ENCODE peak calls at places on chromosome 6, in nine cellular contexts. One of them, this sample, is unnamed.

GRCh38 chr6:63787021-63787420 is 151.4 kb downstream of the PHF3 start:
- DNase-seq in stromal cell of bone marrow: no peak
- DNase-seq in iPS DF 6.9: no peak
- DNase-seq in bronchial epithelial cell: peak; percentile 21
- DNase-seq in right cardiac atrium: no peak
- DNase-seq in activated CD4-positive, alpha-beta T cell treated with anti-CD3 and anti-CD28 coated beads, Interleukin-2, amount 10 ng/mL, durations not matched to agents 7 days and 5 days: no peak
- DNase-seq in MM.1S: no peak
- DNase-seq in H9: no peak
- DNase-seq in nephron progenitor cell: no peak
- DNase-seq in this sample: no peak

GRCh38 chr6:25717856-25718740 is 36.4 kb upstream of the SLC17A4 start:
- DNase-seq in stromal cell of bone marrow: peak; percentile 21
- DNase-seq in iPS DF 6.9: no peak
- DNase-seq in bronchial epithelial cell: peak; percentile 32
- DNase-seq in right cardiac atrium: no peak
- DNase-seq in activated CD4-positive, alpha-beta T cell treated with anti-CD3 and anti-CD28 coated beads, Interleukin-2, amount 10 ng/mL, durations not matched to agents 7 days and 5 days: no peak
- DNase-seq in MM.1S: peak; percentile 48
- DNase-seq in H9: no peak
- DNase-seq in nephron progenitor cell: no peak
- DNase-seq in this sample: no peak

GRCh38 chr6:106519460-106520394 is 109.6 kb downstream of the RTN4IP1 start:
- DNase-seq in stromal cell of bone marrow: peak; percentile 85
- DNase-seq in iPS DF 6.9: no peak
- DNase-seq in bronchial epithelial cell: peak; percentile 90
- DNase-seq in right cardiac atrium: peak; percentile 52
- DNase-seq in activated CD4-positive, alpha-beta T cell treated with anti-CD3 and anti-CD28 coated beads, Interleukin-2, amount 10 ng/mL, durations not matched to agents 7 days and 5 days: peak; percentile 83
- DNase-seq in MM.1S: no peak
- DNase-seq in H9: no peak
- DNase-seq in nephron progenitor cell: no peak
- DNase-seq in this sample: peak; percentile 86

GRCh38 chr6:99587792-99588191 is 18.8 kb upstream of the PRDM13 start:
- DNase-seq in stromal cell of bone marrow: no peak
- DNase-seq in iPS DF 6.9: no peak
- DNase-seq in bronchial epithelial cell: no peak
- DNase-seq in right cardiac atrium: no peak
- DNase-seq in activated CD4-positive, alpha-beta T cell treated with anti-CD3 and anti-CD28 coated beads, Interleukin-2, amount 10 ng/mL, durations not matched to agents 7 days and 5 days: no peak
- DNase-seq in MM.1S: no peak
- DNase-seq in H9: no peak
- DNase-seq in nephron progenitor cell: no peak
- DNase-seq in this sample: no peak

GRCh38 chr6:501891-502601 is 110.5 kb downstream of the IRF4 start:
- DNase-seq in stromal cell of bone marrow: no peak
- DNase-seq in iPS DF 6.9: no peak
- DNase-seq in bronchial epithelial cell: no peak
- DNase-seq in right cardiac atrium: peak; percentile 39
- DNase-seq in activated CD4-positive, alpha-beta T cell treated with anti-CD3 and anti-CD28 coated beads, Interleukin-2, amount 10 ng/mL, durations not matched to agents 7 days and 5 days: peak; percentile 68
- DNase-seq in MM.1S: peak; percentile 8
- DNase-seq in H9: no peak
- DNase-seq in nephron progenitor cell: no peak
- DNase-seq in this sample: peak; percentile 51

GRCh38 chr6:55199239-55199638 is 24.9 kb downstream of the HCRTR2 start:
- DNase-seq in stromal cell of bone marrow: no peak
- DNase-seq in iPS DF 6.9: no peak
- DNase-seq in bronchial epithelial cell: no peak
- DNase-seq in right cardiac atrium: no peak
- DNase-seq in activated CD4-positive, alpha-beta T cell treated with anti-CD3 and anti-CD28 coated beads, Interleukin-2, amount 10 ng/mL, durations not matched to agents 7 days and 5 days: no peak
- DNase-seq in MM.1S: no peak
- DNase-seq in H9: no peak
- DNase-seq in nephron progenitor cell: no peak
- DNase-seq in this sample: no peak

GRCh38 chr6:144170044-144170443 is 19.7 kb downstream of the STX11 start:
- DNase-seq in stromal cell of bone marrow: no peak
- DNase-seq in iPS DF 6.9: no peak
- DNase-seq in bronchial epithelial cell: no peak
- DNase-seq in right cardiac atrium: no peak
- DNase-seq in activated CD4-positive, alpha-beta T cell treated with anti-CD3 and anti-CD28 coated beads, Interleukin-2, amount 10 ng/mL, durations not matched to agents 7 days and 5 days: no peak
- DNase-seq in MM.1S: no peak
- DNase-seq in H9: no peak
- DNase-seq in nephron progenitor cell: no peak
- DNase-seq in this sample: no peak

GRCh38 chr6:166514196-166514595 is 72.3 kb downstream of the RAMACL start:
- DNase-seq in stromal cell of bone marrow: no peak
- DNase-seq in iPS DF 6.9: no peak
- DNase-seq in bronchial epithelial cell: no peak
- DNase-seq in right cardiac atrium: no peak
- DNase-seq in activated CD4-positive, alpha-beta T cell treated with anti-CD3 and anti-CD28 coated beads, Interleukin-2, amount 10 ng/mL, durations not matched to agents 7 days and 5 days: no peak
- DNase-seq in MM.1S: no peak
- DNase-seq in H9: peak; percentile 51
- DNase-seq in nephron progenitor cell: no peak
- DNase-seq in this sample: no peak

GRCh38 chr6:160275511-160276003 is 16.9 kb upstream of the SLC22A2 start:
- DNase-seq in stromal cell of bone marrow: no peak
- DNase-seq in iPS DF 6.9: no peak
- DNase-seq in bronchial epithelial cell: no peak
- DNase-seq in right cardiac atrium: peak; percentile 47
- DNase-seq in activated CD4-positive, alpha-beta T cell treated with anti-CD3 and anti-CD28 coated beads, Interleukin-2, amount 10 ng/mL, durations not matched to agents 7 days and 5 days: no peak
- DNase-seq in MM.1S: no peak
- DNase-seq in H9: no peak
- DNase-seq in nephron progenitor cell: no peak
- DNase-seq in this sample: no peak

GRCh38 chr6:44177691-44178423 is 19.2 kb downstream of the CAPN11 start:
- DNase-seq in stromal cell of bone marrow: peak; percentile 75
- DNase-seq in iPS DF 6.9: no peak
- DNase-seq in bronchial epithelial cell: peak; percentile 32
- DNase-seq in right cardiac atrium: peak; percentile 96
- DNase-seq in activated CD4-positive, alpha-beta T cell treated with anti-CD3 and anti-CD28 coated beads, Interleukin-2, amount 10 ng/mL, durations not matched to agents 7 days and 5 days: no peak
- DNase-seq in MM.1S: no peak
- DNase-seq in H9: no peak
- DNase-seq in nephron progenitor cell: no peak
- DNase-seq in this sample: no peak

GRCh38 chr6:43916924-43917877 is 147.2 kb downstream of the VEGFA start:
- DNase-seq in stromal cell of bone marrow: peak; percentile 64
- DNase-seq in iPS DF 6.9: no peak
- DNase-seq in bronchial epithelial cell: no peak
- DNase-seq in right cardiac atrium: peak; percentile 70
- DNase-seq in activated CD4-positive, alpha-beta T cell treated with anti-CD3 and anti-CD28 coated beads, Interleukin-2, amount 10 ng/mL, durations not matched to agents 7 days and 5 days: no peak
- DNase-seq in MM.1S: no peak
- DNase-seq in H9: no peak
- DNase-seq in nephron progenitor cell: no peak
- DNase-seq in this sample: no peak

GRCh38 chr6:13827038-13827437 is 12.7 kb upstream of the MCUR1 start:
- DNase-seq in stromal cell of bone marrow: no peak
- DNase-seq in iPS DF 6.9: no peak
- DNase-seq in bronchial epithelial cell: no peak
- DNase-seq in right cardiac atrium: no peak
- DNase-seq in activated CD4-positive, alpha-beta T cell treated with anti-CD3 and anti-CD28 coated beads, Interleukin-2, amount 10 ng/mL, durations not matched to agents 7 days and 5 days: no peak
- DNase-seq in MM.1S: no peak
- DNase-seq in H9: no peak
- DNase-seq in nephron progenitor cell: no peak
- DNase-seq in this sample: no peak

GRCh38 chr6:112951829-112952228 is 604.7 kb downstream of the RFPL4B start:
- DNase-seq in stromal cell of bone marrow: no peak
- DNase-seq in iPS DF 6.9: no peak
- DNase-seq in bronchial epithelial cell: peak; percentile 45
- DNase-seq in right cardiac atrium: no peak
- DNase-seq in activated CD4-positive, alpha-beta T cell treated with anti-CD3 and anti-CD28 coated beads, Interleukin-2, amount 10 ng/mL, durations not matched to agents 7 days and 5 days: no peak
- DNase-seq in MM.1S: no peak
- DNase-seq in H9: no peak
- DNase-seq in nephron progenitor cell: no peak
- DNase-seq in this sample: no peak

GRCh38 chr6:131877999-131878789 is 70.4 kb downstream of the ENPP1 start:
- DNase-seq in stromal cell of bone marrow: no peak
- DNase-seq in iPS DF 6.9: no peak
- DNase-seq in bronchial epithelial cell: peak; percentile 16
- DNase-seq in right cardiac atrium: no peak
- DNase-seq in activated CD4-positive, alpha-beta T cell treated with anti-CD3 and anti-CD28 coated beads, Interleukin-2, amount 10 ng/mL, durations not matched to agents 7 days and 5 days: no peak
- DNase-seq in MM.1S: no peak
- DNase-seq in H9: no peak
- DNase-seq in nephron progenitor cell: no peak
- DNase-seq in this sample: no peak

GRCh38 chr6:46655803-46656202 is 3.0 kb downstream of the SLC25A27 start:
- DNase-seq in stromal cell of bone marrow: no peak
- DNase-seq in iPS DF 6.9: no peak
- DNase-seq in bronchial epithelial cell: no peak
- DNase-seq in right cardiac atrium: no peak
- DNase-seq in activated CD4-positive, alpha-beta T cell treated with anti-CD3 and anti-CD28 coated beads, Interleukin-2, amount 10 ng/mL, durations not matched to agents 7 days and 5 days: no peak
- DNase-seq in MM.1S: no peak
- DNase-seq in H9: peak; percentile 81
- DNase-seq in nephron progenitor cell: peak; percentile 37
- DNase-seq in this sample: no peak